ENCODE peak calls at places on chromosome 14, in seven cellular contexts. X is Peyer's patch; J is transverse colon; F is naive thymus-derived CD4-positive, alpha-beta T cell; Q is left lung; A is Karpas-422; B is tibial artery. M is an unnamed sample.

GRCh38 chr14:71855399-71856036 is 76.7 kb upstream of the RGS6 start:
- DNase-seq in B (peak; percentile 74), X (peak; percentile 70), J (peak; percentile 73), Q (peak; percentile 54), A (peak; percentile 87), F (peak; percentile 3), M (peak; percentile 7)

GRCh38 chr14:50232276-50232642 is 881 bp upstream of the SOS2 start:
- DNase-seq in B (no peak), A (no peak), X (no peak), J (no peak), F (no peak), Q (no peak), M (no peak)

GRCh38 chr14:73755434-73756014 is 41.3 kb upstream of the PNMA1 start:
- DNase-seq in Q (no peak), J (peak; percentile 77), X (peak; percentile 83), B (no peak), F (no peak), A (peak; percentile 65), M (no peak)

GRCh38 chr14:51464411-51464810 is 187.3 kb upstream of the FRMD6 start:
- DNase-seq in F (no peak), B (no peak), J (no peak), X (no peak), A (no peak), Q (no peak), M (no peak)

GRCh38 chr14:90756755-90757345 is 59.4 kb downstream of the TTC7B start:
- DNase-seq in A (peak; percentile 66), F (no peak), B (no peak), J (no peak), X (no peak), Q (no peak), M (no peak)

GRCh38 chr14:54603362-54603761 is 36.4 kb downstream of the SAMD4A start:
- DNase-seq in Q (no peak), J (no peak), X (no peak), B (no peak), F (no peak), A (no peak), M (no peak)

GRCh38 chr14:34665785-34666425 is 36.0 kb upstream of the SNX6 start:
- DNase-seq in F (peak; percentile 64), J (peak; percentile 17), A (no peak), X (no peak), Q (peak; percentile 35), B (peak; percentile 65), M (peak; percentile 58)

GRCh38 chr14:74605531-74606223 is 6.4 kb downstream of the LTBP2 start:
- DNase-seq in J (no peak), A (no peak), F (no peak), X (no peak), B (no peak), Q (no peak), M (no peak)

GRCh38 chr14:91417983-91418386 is 365 bp upstream of the CCDC88C start:
- DNase-seq in X (no peak), F (peak; percentile 84), A (peak; percentile 93), Q (no peak), B (no peak), J (peak; percentile 58), M (peak; percentile 82)

GRCh38 chr14:33509927-33510535 is 440.8 kb downstream of the EGLN3 start:
- DNase-seq in B (no peak), X (no peak), Q (no peak), F (no peak), J (no peak), A (no peak), M (no peak)

GRCh38 chr14:21262410-21262809 is 6.8 kb downstream of the HNRNPC start:
- DNase-seq in Q (no peak), X (no peak), A (no peak), B (no peak), F (no peak), J (no peak), M (no peak)

GRCh38 chr14:88468396-88468795 is 82.9 kb downstream of the SPATA7 start:
- DNase-seq in J (no peak), X (no peak), F (no peak), A (no peak), Q (no peak), B (no peak), M (no peak)

GRCh38 chr14:60257862-60258261 is 8.8 kb downstream of the PPM1A start:
- DNase-seq in F (no peak), B (no peak), A (no peak), X (no peak), Q (no peak), J (no peak), M (peak; percentile 6)

GRCh38 chr14:33567736-33568124 is 383.1 kb downstream of the EGLN3 start:
- DNase-seq in A (peak; percentile 55), X (no peak), Q (no peak), J (no peak), B (no peak), F (no peak), M (no peak)

GRCh38 chr14:90393966-90394365 is 2.9 kb upstream of the CALM1 start:
- DNase-seq in F (no peak), B (no peak), X (no peak), J (no peak), Q (no peak), A (no peak), M (no peak)

GRCh38 chr14:90522585-90523191 is 125.9 kb downstream of the CALM1 start:
- DNase-seq in J (peak; percentile 49), A (no peak), F (no peak), B (peak; percentile 59), X (peak; percentile 62), Q (peak; percentile 59), M (no peak)

GRCh38 chr14:39360316-39360715 is 71.9 kb downstream of the FBXO33 start:
- DNase-seq in Q (no peak), X (no peak), A (no peak), J (no peak), F (no peak), B (no peak), M (no peak)

GRCh38 chr14:46999661-47000060 is 348.1 kb upstream of the RPL10L start:
- DNase-seq in X (no peak), B (no peak), A (no peak), Q (no peak), J (no peak), F (no peak), M (no peak)

GRCh38 chr14:64400829-64401459 is 12.8 kb downstream of the MTHFD1 start:
- DNase-seq in X (no peak), J (no peak), A (no peak), F (no peak), Q (no peak), B (no peak), M (no peak)

GRCh38 chr14:74975059-74975810 is 19.8 kb upstream of the PGF start:
- DNase-seq in F (no peak), X (no peak), J (peak; percentile 47), B (peak; percentile 89), Q (no peak), A (no peak), M (no peak)

GRCh38 chr14:70281938-70282337 is 77.5 kb downstream of the COX16 start:
- DNase-seq in B (no peak), A (peak; percentile 63), X (no peak), Q (no peak), J (no peak), F (no peak), M (no peak)

GRCh38 chr14:31718585-31718984 is 157.4 kb downstream of the NUBPL start:
- DNase-seq in J (no peak), X (no peak), A (no peak), B (no peak), Q (no peak), F (no peak), M (no peak)

GRCh38 chr14:22887990-22888378 is 5.0 kb downstream of the REM2 start:
- DNase-seq in A (peak; percentile 93), F (peak; percentile 42), Q (no peak), J (peak; percentile 62), X (no peak), B (no peak), M (peak; percentile 44)

GRCh38 chr14:26008290-26008689 is 589.5 kb downstream of the NOVA1 start:
- DNase-seq in A (no peak), B (no peak), Q (no peak), X (no peak), J (no peak), F (no peak), M (no peak)

GRCh38 chr14:24160499-24160849 is 591 bp upstream of the IRF9 start:
- DNase-seq in B (no peak), A (no peak), J (no peak), Q (no peak), F (no peak), X (no peak), M (no peak)
- H3K27ac ChIP-seq in B (peak overlapping the region; percentile 84), A (peak overlapping the region; percentile 8), J (peak overlapping the region; percentile 95), Q (peak overlapping the region; percentile 93), F (peak overlapping the region; percentile 99), X (peak overlapping the region; percentile 95), M (peak overlapping the region; percentile 94)

GRCh38 chr14:102484316-102484715 is 25.3 kb downstream of the ANKRD9 start:
- DNase-seq in J (no peak), B (no peak), A (no peak), X (no peak), F (no peak), Q (no peak), M (no peak)

GRCh38 chr14:102479107-102479506 is 30.5 kb downstream of the ANKRD9 start:
- DNase-seq in F (no peak), Q (no peak), B (no peak), J (no peak), X (no peak), A (no peak), M (no peak)

GRCh38 chr14:102479777-102480176 is 29.8 kb downstream of the ANKRD9 start:
- DNase-seq in F (no peak), Q (peak; percentile 66), A (no peak), J (peak; percentile 65), X (peak; percentile 82), B (no peak), M (no peak)

GRCh38 chr14:102481791-102482238 is 27.8 kb downstream of the ANKRD9 start:
- DNase-seq in B (no peak), Q (no peak), A (no peak), J (no peak), F (no peak), X (peak; percentile 64), M (no peak)

GRCh38 chr14:102481371-102481770 is 28.2 kb downstream of the ANKRD9 start:
- DNase-seq in Q (no peak), F (no peak), J (no peak), B (no peak), A (no peak), X (no peak), M (no peak)
- H3K4me1 ChIP-seq in Q (no peaks in the 10 kb centered on the region), F (no peaks in the 10 kb centered on the region), J (peaks cover 18% of the 10 kb centered on the region), B (peaks cover under 1% of the 10 kb centered on the region), A (no peaks in the 10 kb centered on the region), X (no peaks in the 10 kb centered on the region), M (no peaks in the 10 kb centered on the region)

DNA sequence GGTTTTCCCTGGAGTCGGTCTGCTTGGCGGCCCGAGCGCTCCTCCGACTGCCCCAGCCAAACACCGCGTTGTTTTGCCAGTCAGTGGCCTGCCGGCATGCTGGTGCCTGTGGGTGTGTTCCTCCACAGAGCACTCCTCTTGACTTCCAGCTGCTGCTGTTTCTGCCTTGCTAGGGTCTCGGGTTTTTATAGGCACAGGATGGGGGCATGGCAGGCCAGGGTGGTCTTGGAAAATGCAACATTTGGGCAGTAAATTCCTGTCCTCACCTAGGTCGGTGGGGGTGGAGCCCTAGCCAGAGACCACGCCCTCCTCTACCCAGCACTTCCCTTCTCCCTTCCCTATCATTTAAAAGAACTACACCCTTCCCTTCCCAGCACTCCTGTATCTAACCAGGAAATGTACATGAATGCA is 34.7 kb upstream of the VASH1 start:
- DNase-seq in X (no peak), F (no peak), B (no peak), Q (no peak), A (no peak), J (no peak), M (no peak)
- H3K4me3 ChIP-seq in X (no peak overlapping the region), F (no peak overlapping the region), B (no peak overlapping the region), Q (no peak overlapping the region), A (no peak overlapping the region), J (no peak overlapping the region), M (no peak overlapping the region)

GRCh38 chr14:104595116-104595675 is 9.4 kb downstream of the TMEM179 start:
- DNase-seq in Q (no peak), F (no peak), J (no peak), A (no peak), X (no peak), B (no peak), M (no peak)
- H3K27ac ChIP-seq in Q (no peak overlapping the region), F (no peak overlapping the region), J (no peak overlapping the region), A (no peak overlapping the region), X (no peak overlapping the region), B (no peak overlapping the region), M (no peak overlapping the region)